ENCODE peak calls at places on chromosomes 3 and 15, in nine cellular contexts. One of them, this sample, is unnamed.

GRCh38 chr3:64674591-64675076 is 13.2 kb downstream of the ADAMTS9 start:
- DNase-seq in right atrium auricular region: no peak
- DNase-seq in stimulated activated CD8-positive, alpha-beta memory T cell treated with anti-CD3 and anti-CD28 coated beads, Interleukin-4, amount 100 ng/mL, for 4 hours: no peak
- DNase-seq in GM13977: no peak
- DNase-seq in A172: no peak
- DNase-seq in stimulated activated CD4-positive, alpha-beta T cell treated with anti-CD3 and anti-CD28 coated beads, Interleukin-12 subunit alpha, Interleukin-12 subunit beta, amount 100 ng/mL, for 4 hours: no peak
- DNase-seq in esophagus muscularis mucosa: peak; percentile 53
- DNase-seq in left cardiac atrium: no peak
- DNase-seq in mammary epithelial cell: no peak
- DNase-seq in this sample: no peak

GRCh38 chr3:159128628-159129027 is 326.8 kb downstream of the MFSD1 start:
- DNase-seq in GM13977: no peak
- DNase-seq in stimulated activated CD8-positive, alpha-beta memory T cell treated with anti-CD3 and anti-CD28 coated beads, Interleukin-4, amount 100 ng/mL, for 4 hours: no peak
- DNase-seq in A172: peak; percentile 25
- DNase-seq in mammary epithelial cell: peak; percentile 79
- DNase-seq in right atrium auricular region: no peak
- DNase-seq in esophagus muscularis mucosa: no peak
- DNase-seq in left cardiac atrium: no peak
- DNase-seq in stimulated activated CD4-positive, alpha-beta T cell treated with anti-CD3 and anti-CD28 coated beads, Interleukin-12 subunit alpha, Interleukin-12 subunit beta, amount 100 ng/mL, for 4 hours: no peak
- DNase-seq in this sample: no peak

GRCh38 chr3:77906102-77906709 is 866.3 kb downstream of the ROBO2 start:
- DNase-seq in GM13977: no peak
- DNase-seq in stimulated activated CD8-positive, alpha-beta memory T cell treated with anti-CD3 and anti-CD28 coated beads, Interleukin-4, amount 100 ng/mL, for 4 hours: no peak
- DNase-seq in right atrium auricular region: no peak
- DNase-seq in stimulated activated CD4-positive, alpha-beta T cell treated with anti-CD3 and anti-CD28 coated beads, Interleukin-12 subunit alpha, Interleukin-12 subunit beta, amount 100 ng/mL, for 4 hours: no peak
- DNase-seq in A172: peak; percentile 41
- DNase-seq in mammary epithelial cell: peak; percentile 96
- DNase-seq in left cardiac atrium: no peak
- DNase-seq in esophagus muscularis mucosa: no peak
- DNase-seq in this sample: no peak

GRCh38 chr15:70376929-70377691 is 279.4 kb upstream of the TLE3 start:
- DNase-seq in left cardiac atrium: peak; percentile 76
- DNase-seq in stimulated activated CD4-positive, alpha-beta T cell treated with anti-CD3 and anti-CD28 coated beads, Interleukin-12 subunit alpha, Interleukin-12 subunit beta, amount 100 ng/mL, for 4 hours: no peak
- DNase-seq in A172: no peak
- DNase-seq in esophagus muscularis mucosa: peak; percentile 91
- DNase-seq in right atrium auricular region: peak; percentile 65
- DNase-seq in GM13977: no peak
- DNase-seq in stimulated activated CD8-positive, alpha-beta memory T cell treated with anti-CD3 and anti-CD28 coated beads, Interleukin-4, amount 100 ng/mL, for 4 hours: no peak
- DNase-seq in mammary epithelial cell: peak; percentile 43
- DNase-seq in this sample: no peak

GRCh38 chr15:22952826-22953579 is 27.2 kb downstream of the CYFIP1 start:
- DNase-seq in right atrium auricular region: no peak
- DNase-seq in stimulated activated CD4-positive, alpha-beta T cell treated with anti-CD3 and anti-CD28 coated beads, Interleukin-12 subunit alpha, Interleukin-12 subunit beta, amount 100 ng/mL, for 4 hours: no peak
- DNase-seq in esophagus muscularis mucosa: no peak
- DNase-seq in GM13977: no peak
- DNase-seq in left cardiac atrium: no peak
- DNase-seq in mammary epithelial cell: no peak
- DNase-seq in stimulated activated CD8-positive, alpha-beta memory T cell treated with anti-CD3 and anti-CD28 coated beads, Interleukin-4, amount 100 ng/mL, for 4 hours: no peak
- DNase-seq in A172: no peak
- DNase-seq in this sample: no peak

GRCh38 chr15:66735909-66736305 is 33.9 kb downstream of the SMAD6 start:
- DNase-seq in esophagus muscularis mucosa: no peak
- DNase-seq in GM13977: no peak
- DNase-seq in mammary epithelial cell: no peak
- DNase-seq in stimulated activated CD8-positive, alpha-beta memory T cell treated with anti-CD3 and anti-CD28 coated beads, Interleukin-4, amount 100 ng/mL, for 4 hours: no peak
- DNase-seq in A172: no peak
- DNase-seq in stimulated activated CD4-positive, alpha-beta T cell treated with anti-CD3 and anti-CD28 coated beads, Interleukin-12 subunit alpha, Interleukin-12 subunit beta, amount 100 ng/mL, for 4 hours: no peak
- DNase-seq in left cardiac atrium: peak; percentile 64
- DNase-seq in right atrium auricular region: no peak
- DNase-seq in this sample: no peak

GRCh38 chr3:116050311-116050710 is 395.0 kb downstream of the LSAMP start:
- DNase-seq in mammary epithelial cell: no peak
- DNase-seq in right atrium auricular region: no peak
- DNase-seq in GM13977: no peak
- DNase-seq in stimulated activated CD8-positive, alpha-beta memory T cell treated with anti-CD3 and anti-CD28 coated beads, Interleukin-4, amount 100 ng/mL, for 4 hours: no peak
- DNase-seq in A172: no peak
- DNase-seq in esophagus muscularis mucosa: no peak
- DNase-seq in stimulated activated CD4-positive, alpha-beta T cell treated with anti-CD3 and anti-CD28 coated beads, Interleukin-12 subunit alpha, Interleukin-12 subunit beta, amount 100 ng/mL, for 4 hours: no peak
- DNase-seq in left cardiac atrium: no peak
- DNase-seq in this sample: no peak

GRCh38 chr15:62087671-62088360 is 21.0 kb downstream of the C2CD4A start:
- DNase-seq in stimulated activated CD4-positive, alpha-beta T cell treated with anti-CD3 and anti-CD28 coated beads, Interleukin-12 subunit alpha, Interleukin-12 subunit beta, amount 100 ng/mL, for 4 hours: no peak
- DNase-seq in left cardiac atrium: no peak
- DNase-seq in right atrium auricular region: no peak
- DNase-seq in A172: no peak
- DNase-seq in GM13977: no peak
- DNase-seq in stimulated activated CD8-positive, alpha-beta memory T cell treated with anti-CD3 and anti-CD28 coated beads, Interleukin-4, amount 100 ng/mL, for 4 hours: no peak
- DNase-seq in esophagus muscularis mucosa: no peak
- DNase-seq in mammary epithelial cell: peak; percentile 9
- DNase-seq in this sample: no peak

GRCh38 chr3:6542795-6543194 is 318.1 kb upstream of the GRM7 start:
- DNase-seq in stimulated activated CD4-positive, alpha-beta T cell treated with anti-CD3 and anti-CD28 coated beads, Interleukin-12 subunit alpha, Interleukin-12 subunit beta, amount 100 ng/mL, for 4 hours: no peak
- DNase-seq in left cardiac atrium: no peak
- DNase-seq in A172: no peak
- DNase-seq in stimulated activated CD8-positive, alpha-beta memory T cell treated with anti-CD3 and anti-CD28 coated beads, Interleukin-4, amount 100 ng/mL, for 4 hours: no peak
- DNase-seq in right atrium auricular region: no peak
- DNase-seq in mammary epithelial cell: no peak
- DNase-seq in GM13977: no peak
- DNase-seq in esophagus muscularis mucosa: no peak
- DNase-seq in this sample: no peak

GRCh38 chr3:55746808-55747413 is 259.8 kb upstream of the WNT5A start:
- DNase-seq in right atrium auricular region: no peak
- DNase-seq in stimulated activated CD4-positive, alpha-beta T cell treated with anti-CD3 and anti-CD28 coated beads, Interleukin-12 subunit alpha, Interleukin-12 subunit beta, amount 100 ng/mL, for 4 hours: no peak
- DNase-seq in A172: peak; percentile 1
- DNase-seq in esophagus muscularis mucosa: no peak
- DNase-seq in mammary epithelial cell: no peak
- DNase-seq in stimulated activated CD8-positive, alpha-beta memory T cell treated with anti-CD3 and anti-CD28 coated beads, Interleukin-4, amount 100 ng/mL, for 4 hours: no peak
- DNase-seq in left cardiac atrium: no peak
- DNase-seq in GM13977: peak; percentile 10
- DNase-seq in this sample: no peak

GRCh38 chr15:99434506-99435137 is 131.2 kb upstream of the MEF2A start:
- DNase-seq in stimulated activated CD8-positive, alpha-beta memory T cell treated with anti-CD3 and anti-CD28 coated beads, Interleukin-4, amount 100 ng/mL, for 4 hours: no peak
- DNase-seq in right atrium auricular region: no peak
- DNase-seq in stimulated activated CD4-positive, alpha-beta T cell treated with anti-CD3 and anti-CD28 coated beads, Interleukin-12 subunit alpha, Interleukin-12 subunit beta, amount 100 ng/mL, for 4 hours: no peak
- DNase-seq in esophagus muscularis mucosa: no peak
- DNase-seq in A172: no peak
- DNase-seq in left cardiac atrium: peak; percentile 11
- DNase-seq in GM13977: no peak
- DNase-seq in mammary epithelial cell: no peak
- DNase-seq in this sample: no peak

GRCh38 chr3:22371592-22372291 is 620.7 kb upstream of the ZNF385D start:
- DNase-seq in left cardiac atrium: no peak
- DNase-seq in esophagus muscularis mucosa: no peak
- DNase-seq in GM13977: no peak
- DNase-seq in stimulated activated CD4-positive, alpha-beta T cell treated with anti-CD3 and anti-CD28 coated beads, Interleukin-12 subunit alpha, Interleukin-12 subunit beta, amount 100 ng/mL, for 4 hours: no peak
- DNase-seq in mammary epithelial cell: no peak
- DNase-seq in stimulated activated CD8-positive, alpha-beta memory T cell treated with anti-CD3 and anti-CD28 coated beads, Interleukin-4, amount 100 ng/mL, for 4 hours: no peak
- DNase-seq in right atrium auricular region: no peak
- DNase-seq in A172: no peak
- DNase-seq in this sample: no peak

GRCh38 chr3:159938712-159939111 is 49.9 kb upstream of the IL12A start:
- DNase-seq in right atrium auricular region: no peak
- DNase-seq in stimulated activated CD4-positive, alpha-beta T cell treated with anti-CD3 and anti-CD28 coated beads, Interleukin-12 subunit alpha, Interleukin-12 subunit beta, amount 100 ng/mL, for 4 hours: no peak
- DNase-seq in mammary epithelial cell: peak; percentile 56
- DNase-seq in GM13977: no peak
- DNase-seq in esophagus muscularis mucosa: peak; percentile 57
- DNase-seq in stimulated activated CD8-positive, alpha-beta memory T cell treated with anti-CD3 and anti-CD28 coated beads, Interleukin-4, amount 100 ng/mL, for 4 hours: no peak
- DNase-seq in left cardiac atrium: no peak
- DNase-seq in A172: no peak
- DNase-seq in this sample: no peak

GRCh38 chr3:57755368-57756021 is 614 bp upstream of the SLMAP start:
- DNase-seq in esophagus muscularis mucosa: no peak
- DNase-seq in stimulated activated CD8-positive, alpha-beta memory T cell treated with anti-CD3 and anti-CD28 coated beads, Interleukin-4, amount 100 ng/mL, for 4 hours: no peak
- DNase-seq in left cardiac atrium: peak; percentile 39
- DNase-seq in mammary epithelial cell: peak; percentile 68
- DNase-seq in A172: peak; percentile 35
- DNase-seq in right atrium auricular region: no peak
- DNase-seq in GM13977: peak; percentile 70
- DNase-seq in stimulated activated CD4-positive, alpha-beta T cell treated with anti-CD3 and anti-CD28 coated beads, Interleukin-12 subunit alpha, Interleukin-12 subunit beta, amount 100 ng/mL, for 4 hours: peak; percentile 19
- DNase-seq in this sample: peak; percentile 12

GRCh38 chr3:127464642-127465041 is 125.9 kb downstream of the TPRA1 start:
- DNase-seq in GM13977: no peak
- DNase-seq in stimulated activated CD8-positive, alpha-beta memory T cell treated with anti-CD3 and anti-CD28 coated beads, Interleukin-4, amount 100 ng/mL, for 4 hours: no peak
- DNase-seq in left cardiac atrium: no peak
- DNase-seq in stimulated activated CD4-positive, alpha-beta T cell treated with anti-CD3 and anti-CD28 coated beads, Interleukin-12 subunit alpha, Interleukin-12 subunit beta, amount 100 ng/mL, for 4 hours: no peak
- DNase-seq in right atrium auricular region: no peak
- DNase-seq in A172: no peak
- DNase-seq in esophagus muscularis mucosa: no peak
- DNase-seq in mammary epithelial cell: no peak
- DNase-seq in this sample: no peak

This sample was measured in progenitor cell of endocrine pancreas.